ENCODE peak calls at places on chromosomes 3 and 15, in nine cellular contexts. E is ACHN; L is naive thymus-derived CD4-positive, alpha-beta T cell; M is NCI-H187; N is HuH-7.5; S is brain microvascular endothelial cell; C is substantia nigra; R is HEK293T; P is RWPE1. B is an unnamed sample.

GRCh38 chr3:34882764-34883163 is 756.6 kb upstream of the ARPP21 start:
- DNase-seq in E (no peak), L (no peak), M (no peak), N (no peak), S (peak), C (no peak), R (no peak), P (no peak), B (no peak)

GRCh38 chr3:46561951-46562350 is 4.2 kb downstream of the LRRC2 start:
- DNase-seq in E (no peak), L (no peak), M (no peak), N (no peak), S (no peak), C (no peak), R (no peak), P (no peak), B (no peak)

GRCh38 chr3:149990423-149990953 is 19.8 kb upstream of the PFN2 start:
- DNase-seq in E (no peak), L (no peak), M (no peak), N (no peak), S (no peak), C (no peak), R (no peak), P (no peak), B (no peak)

GRCh38 chr15:81373996-81374395 is at the start of gene TMC3:
- DNase-seq in E (no peak), L (no peak), M (no peak), N (no peak), S (no peak), C (no peak), R (no peak), P (no peak), B (no peak)

GRCh38 chr3:72069543-72069942 is 284.6 kb upstream of the PROK2 start:
- DNase-seq in E (no peak), L (no peak), M (no peak), N (no peak), S (no peak), C (no peak), R (no peak), P (no peak), B (no peak)

GRCh38 chr15:52340093-52340492 is 44.5 kb upstream of the MYO5C start:
- DNase-seq in E (no peak), L (no peak), M (no peak), N (no peak), S (no peak), C (no peak), R (no peak), P (no peak), B (no peak)

GRCh38 chr3:42022355-42022754 is 60.5 kb upstream of the ULK4 start:
- DNase-seq in E (no peak), L (no peak), M (no peak), N (no peak), S (no peak), C (no peak), R (no peak), P (no peak), B (no peak)

GRCh38 chr15:88652456-88653199 is 13.8 kb downstream of the ISG20 start:
- DNase-seq in E (no peak), L (no peak), M (no peak), N (no peak), S (no peak), C (no peak), R (no peak), P (no peak), B (no peak)

GRCh38 chr3:187293514-187293870 is 2.0 kb upstream of the MASP1 start:
- DNase-seq in E (no peak), L (no peak), M (no peak), N (no peak), S (no peak), C (no peak), R (no peak), P (no peak), B (no peak)

GRCh38 chr3:183324083-183324482 is 71.0 kb downstream of the B3GNT5 start:
- DNase-seq in E (no peak), L (no peak), M (no peak), N (no peak), S (peak), C (no peak), R (no peak), P (peak), B (no peak)

GRCh38 chr3:195035345-195036202 is 235.4 kb downstream of the XXYLT1 start:
- DNase-seq in E (peak), L (no peak), M (no peak), N (no peak), S (no peak), C (no peak), R (peak), P (no peak), B (no peak)

GRCh38 chr3:57559526-57559925 is 3.5 kb downstream of the PDE12 start:
- DNase-seq in E (no peak), L (no peak), M (no peak), N (no peak), S (no peak), C (no peak), R (no peak), P (no peak), B (no peak)

GRCh38 chr3:139427283-139428060 is 38.0 kb upstream of the COPB2 start:
- DNase-seq in E (peak), L (no peak), M (peak), N (peak), S (peak), C (no peak), R (peak), P (peak), B (peak)

GRCh38 chr15:39213385-39213840 is 367.5 kb upstream of the THBS1 start:
- DNase-seq in E (no peak), L (no peak), M (no peak), N (no peak), S (peak), C (no peak), R (no peak), P (no peak), B (no peak)

GRCh38 chr3:113685956-113686721 is 10.3 kb downstream of the USF3 start:
- DNase-seq in E (no peak), L (no peak), M (no peak), N (no peak), S (peak), C (no peak), R (no peak), P (no peak), B (no peak)

GRCh38 chr3:24722106-24722505 is 227.5 kb upstream of the THRB start:
- DNase-seq in E (no peak), L (no peak), M (no peak), N (no peak), S (no peak), C (no peak), R (no peak), P (no peak), B (no peak)